ENCODE peak calls at places on chromosomes 7 and 10, in four cellular contexts. One of them, this sample, is unnamed. For H3K4me1, the result is how much of the 10 kb centered on the place peaks cover.

GRCh38 chr10:86878973-86879781 is 78.2 kb downstream of the MMRN2 start:
- DNase-seq in aorta: no peak
- DNase-seq in ovary: no peak
- DNase-seq in transverse colon: no peak
- DNase-seq in this sample: no peak

GRCh38 chr7:124898523-124898922 is 31.1 kb downstream of the POT1 start:
- DNase-seq in aorta: no peak
- DNase-seq in ovary: no peak
- DNase-seq in transverse colon: no peak
- DNase-seq in this sample: no peak

GRCh38 chr7:140694592-140694991 is 1.9 kb upstream of the NDUFB2 start:
- DNase-seq in aorta: no peak
- DNase-seq in ovary: no peak
- DNase-seq in transverse colon: no peak
- DNase-seq in this sample: no peak

GRCh38 chr7:13639416-13639815 is 350.1 kb downstream of the ETV1 start:
- DNase-seq in aorta: no peak
- DNase-seq in ovary: no peak
- DNase-seq in transverse colon: no peak
- DNase-seq in this sample: no peak

GRCh38 chr10:71966046-71967004 is 2.1 kb downstream of the CHST3 start:
- DNase-seq in aorta: no peak
- DNase-seq in ovary: no peak
- DNase-seq in transverse colon: no peak
- DNase-seq in this sample: no peak

GRCh38 chr10:11218395-11218794 is 200.7 kb downstream of the CELF2 start:
- DNase-seq in aorta: no peak
- DNase-seq in ovary: no peak
- DNase-seq in transverse colon: no peak
- DNase-seq in this sample: no peak

GRCh38 chr10:5811387-5811821 is 1.8 kb downstream of the GDI2 start:
- DNase-seq in aorta: no peak
- DNase-seq in ovary: no peak
- DNase-seq in transverse colon: no peak
- DNase-seq in this sample: no peak

GRCh38 chr10:26804418-26805393 is 56.1 kb downstream of the ABI1 start:
- DNase-seq in aorta: no peak
- DNase-seq in ovary: no peak
- DNase-seq in transverse colon: no peak
- DNase-seq in this sample: no peak

GRCh38 chr7:156031679-156032478 is 219.6 kb upstream of the SHH start:
- DNase-seq in aorta: no peak
- DNase-seq in ovary: no peak
- DNase-seq in transverse colon: no peak
- DNase-seq in this sample: no peak

GRCh38 chr10:98339790-98340189 is 71.8 kb upstream of the LOXL4 start:
- DNase-seq in aorta: no peak
- DNase-seq in ovary: no peak
- DNase-seq in transverse colon: peak
- DNase-seq in this sample: no peak

GRCh38 chr7:16344927-16345326 is 76.4 kb downstream of the CRPPA start:
- DNase-seq in aorta: no peak
- DNase-seq in ovary: no peak
- DNase-seq in transverse colon: no peak
- DNase-seq in this sample: no peak

GRCh38 chr10:73465978-73466709 is 29.7 kb downstream of the PPP3CB start:
- DNase-seq in aorta: no peak
- DNase-seq in ovary: no peak
- DNase-seq in transverse colon: no peak
- DNase-seq in this sample: no peak

GRCh38 chr7:1693991-1694524 is 24.0 kb downstream of the ELFN1 start:
- DNase-seq in aorta: peak
- DNase-seq in ovary: peak
- DNase-seq in transverse colon: no peak
- DNase-seq in this sample: peak

GRCh38 chr7:12119638-12120303 is 91.3 kb upstream of the TMEM106B start:
- DNase-seq in aorta: no peak
- DNase-seq in ovary: no peak
- DNase-seq in transverse colon: no peak
- DNase-seq in this sample: no peak

GRCh38 chr10:97770265-97770664 is 1.5 kb downstream of the SFRP5 start:
- DNase-seq in aorta: no peak
- DNase-seq in ovary: no peak
- DNase-seq in transverse colon: no peak
- DNase-seq in this sample: no peak

GRCh38 chr10:103736763-103737162 is 118.6 kb downstream of the SH3PXD2A start:
- DNase-seq in aorta: no peak
- DNase-seq in ovary: no peak
- DNase-seq in transverse colon: no peak
- DNase-seq in this sample: peak

GRCh38 chr10:45640049-45640448 is 32.5 kb downstream of the ZFAND4 start:
- DNase-seq in aorta: no peak
- DNase-seq in ovary: no peak
- DNase-seq in transverse colon: no peak
- DNase-seq in this sample: no peak

GRCh38 chr10:114309111-114309651 is 70.1 kb downstream of the VWA2 start:
- DNase-seq in aorta: no peak
- DNase-seq in ovary: no peak
- DNase-seq in transverse colon: no peak
- DNase-seq in this sample: no peak

GRCh38 chr10:68992721-68993440 is 4.3 kb downstream of the KIFBP start:
- DNase-seq in aorta: peak
- DNase-seq in ovary: peak
- DNase-seq in transverse colon: peak
- DNase-seq in this sample: no peak

GRCh38 chr7:4273566-4274230 is 408.4 kb upstream of the FOXK1 start:
- DNase-seq in aorta: no peak
- DNase-seq in ovary: no peak
- DNase-seq in transverse colon: no peak
- DNase-seq in this sample: no peak

GRCh38 chr7:70657989-70658578 is 473.9 kb upstream of the GALNT17 start:
- DNase-seq in aorta: no peak
- DNase-seq in ovary: no peak
- DNase-seq in transverse colon: no peak
- DNase-seq in this sample: no peak

GRCh38 chr7:46290374-46291061 is 369.4 kb upstream of the IGFBP3 start:
- DNase-seq in aorta: no peak
- DNase-seq in ovary: no peak
- DNase-seq in transverse colon: no peak
- DNase-seq in this sample: no peak

GRCh38 chr10:79320785-79321493 is 26.3 kb upstream of the PPIF start:
- DNase-seq in aorta: no peak
- DNase-seq in ovary: no peak
- DNase-seq in transverse colon: no peak
- DNase-seq in this sample: no peak

GRCh38 chr7:150341263-150342118 is at the start of gene RARRES2:
- DNase-seq in aorta: peak
- DNase-seq in ovary: peak
- DNase-seq in transverse colon: peak
- DNase-seq in this sample: no peak

GRCh38 chr10:81874878-81875679 is at the start of gene NRG3:
- DNase-seq in aorta: no peak
- DNase-seq in ovary: no peak
- DNase-seq in transverse colon: no peak
- DNase-seq in this sample: no peak

GRCh38 chr10:124560377-124560776 is 98.8 kb downstream of the LHPP start:
- DNase-seq in aorta: peak
- DNase-seq in ovary: peak
- DNase-seq in transverse colon: peak
- DNase-seq in this sample: no peak

GRCh38 chr10:122213766-122214165 is 57.3 kb upstream of the BTBD16 start:
- DNase-seq in aorta: no peak
- DNase-seq in ovary: no peak
- DNase-seq in transverse colon: no peak
- DNase-seq in this sample: no peak

GRCh38 chr10:92452313-92452712 is 121.6 kb downstream of the IDE start:
- DNase-seq in aorta: no peak
- DNase-seq in ovary: no peak
- DNase-seq in transverse colon: no peak
- DNase-seq in this sample: no peak

GRCh38 chr10:88986549-88987242 is 3.9 kb upstream of the FAS start:
- DNase-seq in aorta: no peak
- DNase-seq in ovary: no peak
- DNase-seq in transverse colon: no peak
- DNase-seq in this sample: no peak

GRCh38 chr7:41691286-41691966 is 11.5 kb downstream of the INHBA start:
- DNase-seq in aorta: no peak
- DNase-seq in ovary: no peak
- DNase-seq in transverse colon: no peak
- DNase-seq in this sample: no peak

GRCh38 chr7:22582860-22583640 is 83.1 kb upstream of the STEAP1B start:
- DNase-seq in aorta: no peak
- DNase-seq in ovary: no peak
- DNase-seq in transverse colon: no peak
- DNase-seq in this sample: peak

GRCh38 chr7:29807179-29807841 is 1.0 kb downstream of the WIPF3 start:
- DNase-seq in aorta: no peak
- DNase-seq in ovary: peak
- DNase-seq in transverse colon: peak
- DNase-seq in this sample: peak

GRCh38 chr10:26696786-26697162 is 727 bp upstream of the PDSS1 start:
- DNase-seq in aorta: no peak
- DNase-seq in ovary: no peak
- DNase-seq in transverse colon: no peak
- DNase-seq in this sample: peak

GRCh38 chr10:70664702-70665195 is 7.6 kb upstream of the ADAMTS14 start:
- DNase-seq in aorta: no peak
- DNase-seq in ovary: peak
- DNase-seq in transverse colon: no peak
- DNase-seq in this sample: no peak

GRCh38 chr7:66187894-66188293 is 17.2 kb upstream of the TPST1 start:
- DNase-seq in aorta: peak
- DNase-seq in ovary: no peak
- DNase-seq in transverse colon: no peak
- DNase-seq in this sample: no peak

GRCh38 chr10:32957341-32958084 is 517 bp downstream of the ITGB1 start:
- DNase-seq in aorta: peak
- DNase-seq in ovary: peak
- DNase-seq in transverse colon: peak
- DNase-seq in this sample: peak

GRCh38 chr10:32960022-32960421 is 2.0 kb upstream of the ITGB1 start:
- DNase-seq in aorta: no peak
- DNase-seq in ovary: no peak
- DNase-seq in transverse colon: no peak
- DNase-seq in this sample: no peak

GRCh38 chr10:32961343-32961891 is 3.4 kb upstream of the ITGB1 start:
- DNase-seq in aorta: no peak
- DNase-seq in ovary: no peak
- DNase-seq in transverse colon: no peak
- DNase-seq in this sample: no peak

GRCh38 chr10:32958085-32958991 is at the start of gene ITGB1:
- DNase-seq in aorta: peak
- DNase-seq in ovary: peak
- DNase-seq in transverse colon: peak
- DNase-seq in this sample: peak

DNA sequence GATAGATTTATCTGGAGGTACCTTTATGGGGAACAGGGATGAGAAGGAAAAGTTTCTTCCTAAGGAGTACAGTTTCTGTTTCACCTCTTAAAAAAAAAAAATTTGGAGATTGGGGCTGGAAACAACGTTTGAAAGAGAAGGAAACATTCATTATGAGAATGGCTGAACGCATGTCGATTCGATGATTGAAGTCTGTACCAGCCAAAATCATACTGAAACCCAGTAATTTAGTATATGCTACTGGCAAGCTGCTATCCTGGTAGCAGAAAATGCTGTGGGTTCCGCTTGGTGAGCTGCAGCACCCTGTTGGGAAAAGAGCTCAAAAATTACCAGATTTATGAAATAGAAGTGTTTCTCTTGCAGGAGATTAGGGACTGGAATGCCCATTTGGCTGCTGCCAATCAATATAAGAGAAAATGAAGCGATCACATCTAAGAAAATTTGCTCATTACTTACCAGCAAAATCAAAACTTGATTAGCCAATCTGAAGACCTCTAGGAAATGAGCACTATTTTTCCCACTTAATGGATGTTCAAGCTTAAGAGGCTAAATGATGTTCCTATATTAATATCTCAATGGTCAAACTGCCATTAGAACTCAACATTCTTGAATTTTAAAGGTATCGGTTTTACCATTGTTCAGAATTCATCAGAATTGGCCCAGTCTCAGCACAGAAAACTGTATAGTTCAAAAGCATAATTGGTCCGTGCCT is 1.1 kb upstream of the ITGB1 start:
- DNase-seq in aorta: no peak
- DNase-seq in ovary: no peak
- DNase-seq in transverse colon: no peak
- DNase-seq in this sample: no peak
- H3K4me1 ChIP-seq in aorta: under half
- H3K4me1 ChIP-seq in ovary: under half
- H3K4me1 ChIP-seq in transverse colon: half or more
- H3K4me1 ChIP-seq in this sample: under half

GRCh38 chr7:7989133-7989984 is 20.8 kb downstream of the GLCCI1 start:
- DNase-seq in aorta: no peak
- DNase-seq in ovary: no peak
- DNase-seq in transverse colon: no peak
- DNase-seq in this sample: no peak
- H3K4me3 ChIP-seq in aorta: no peak
- H3K4me3 ChIP-seq in ovary: no peak
- H3K4me3 ChIP-seq in transverse colon: no peak
- H3K4me3 ChIP-seq in this sample: no peak

GRCh38 chr10:117353700-117354099 is 21.5 kb downstream of the PDZD8 start:
- DNase-seq in aorta: no peak
- DNase-seq in ovary: no peak
- DNase-seq in transverse colon: no peak
- DNase-seq in this sample: no peak
- H3K4me1 ChIP-seq in aorta: under half
- H3K4me1 ChIP-seq in ovary: under half
- H3K4me1 ChIP-seq in transverse colon: half or more
- H3K4me1 ChIP-seq in this sample: under half

DNA sequence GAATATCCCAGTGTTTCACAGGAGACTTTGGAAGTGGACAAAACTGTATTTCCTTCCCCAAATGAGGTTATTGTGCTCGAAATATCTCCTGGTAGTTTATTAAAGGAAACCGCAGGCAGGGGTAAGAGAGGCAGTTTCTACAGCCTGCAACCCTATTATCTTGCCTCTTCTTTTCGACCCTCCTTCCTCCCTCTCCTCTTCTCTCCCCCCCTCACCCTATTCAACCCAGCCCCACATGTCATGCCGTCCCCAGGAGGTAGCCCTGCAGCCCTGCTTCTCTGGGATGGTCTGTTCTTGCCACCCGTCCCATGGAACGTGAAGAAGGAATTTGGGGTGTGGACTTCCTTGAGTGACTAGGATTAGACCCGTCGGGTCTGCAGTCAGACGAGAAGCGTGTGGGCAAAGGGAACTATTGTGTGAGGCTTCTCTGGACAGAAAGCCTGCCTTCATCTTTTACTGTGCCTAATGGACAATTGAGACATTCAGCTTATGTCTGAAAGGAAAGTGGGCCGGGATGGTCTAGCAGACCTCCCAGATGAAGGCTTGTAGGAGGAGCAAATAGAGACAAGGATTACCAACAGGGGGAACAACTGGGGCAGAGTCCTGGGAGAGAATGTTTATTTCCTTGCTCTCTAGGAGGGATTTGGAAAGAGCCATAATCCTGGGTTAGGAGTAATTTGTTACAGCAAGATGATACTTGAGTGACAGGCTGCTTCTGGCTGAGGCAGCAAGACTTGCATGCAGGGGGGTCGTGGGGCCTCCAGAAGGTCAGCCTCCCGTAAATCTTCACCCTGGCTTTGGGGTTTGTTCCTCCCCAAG is 77.7 kb downstream of the TCF7L2 start:
- DNase-seq in aorta: no peak
- DNase-seq in ovary: no peak
- DNase-seq in transverse colon: no peak
- DNase-seq in this sample: peak
- H3K4me3 ChIP-seq in aorta: no peak
- H3K4me3 ChIP-seq in ovary: no peak
- H3K4me3 ChIP-seq in transverse colon: no peak
- H3K4me3 ChIP-seq in this sample: no peak